ENCODE peak calls at places on chromosomes 2 and 18, in eight cellular contexts. A is COR-L47, J is neural progenitor cell, L is Kasumi-1, O is stomach, V is NCI-H1092 treated with DMSO at 0.1 percent for 48 hours, F is suprapubic skin, X is tibial artery. W is an unnamed sample.

GRCh38 chr2:44743473-44743872 is 198.0 kb upstream of the SIX3 start:
- DNase-seq in A (peak), J (no peak), L (no peak), O (no peak), V (no peak), F (no peak), X (no peak), W (no peak)

GRCh38 chr18:67218556-67218955 is 298.0 kb downstream of the DSEL start:
- DNase-seq in A (no peak), J (no peak), L (no peak), O (no peak), V (no peak), F (no peak), X (no peak), W (no peak)

GRCh38 chr2:190607657-190608357 is 41.1 kb upstream of the NAB1 start:
- DNase-seq in A (no peak), J (no peak), L (no peak), O (no peak), V (no peak), F (no peak), X (no peak), W (no peak)

GRCh38 chr2:231397011-231397927 is 1.8 kb downstream of the B3GNT7 start:
- DNase-seq in A (no peak), J (no peak), L (no peak), O (no peak), V (no peak), F (no peak), X (no peak), W (no peak)

GRCh38 chr2:233354971-233355574 is 779 bp downstream of the DGKD start:
- DNase-seq in A (no peak), J (peak), L (peak), O (peak), V (peak), F (no peak), X (no peak), W (peak)

GRCh38 chr2:219499555-219499954 is 864 bp downstream of the GMPPA start:
- DNase-seq in A (no peak), J (no peak), L (no peak), O (no peak), V (no peak), F (no peak), X (no peak), W (no peak)

GRCh38 chr2:239594772-239595608 is 194.2 kb upstream of the HDAC4 start:
- DNase-seq in A (no peak), J (no peak), L (no peak), O (peak), V (no peak), F (peak), X (no peak), W (peak)

GRCh38 chr2:157257312-157258252 is at the start of gene GALNT5:
- DNase-seq in A (no peak), J (peak), L (no peak), O (peak), V (no peak), F (no peak), X (no peak), W (peak)

GRCh38 chr2:224793961-224794360 is 77.8 kb upstream of the CCDC195 start:
- DNase-seq in A (no peak), J (no peak), L (no peak), O (no peak), V (no peak), F (no peak), X (peak), W (no peak)

GRCh38 chr2:25566094-25566493 is 107.3 kb downstream of the DTNB start:
- DNase-seq in A (no peak), J (no peak), L (no peak), O (no peak), V (no peak), F (no peak), X (no peak), W (no peak)

W was measured in left colon.